ENCODE peak calls at places on chromosomes 12 and 14, in ten cellular contexts. One of them, this sample, is unnamed.

GRCh38 chr14:75247286-75247922 is 31.2 kb upstream of the FOS start:
- DNase-seq in sigmoid colon: no peak
- DNase-seq in lower leg skin: no peak
- DNase-seq in HCT116: no peak
- DNase-seq in tibial nerve: no peak
- DNase-seq in upper lobe of left lung: no peak
- DNase-seq in body of pancreas: no peak
- DNase-seq in NB4: no peak
- DNase-seq in ovary: no peak
- DNase-seq in H1: no peak
- DNase-seq in this sample: no peak

GRCh38 chr14:98210045-98210678 is 1061.8 kb downstream of the BCL11B start:
- DNase-seq in ovary: no peak
- DNase-seq in H1: no peak
- DNase-seq in upper lobe of left lung: peak
- DNase-seq in NB4: peak
- DNase-seq in sigmoid colon: no peak
- DNase-seq in body of pancreas: no peak
- DNase-seq in HCT116: no peak
- DNase-seq in lower leg skin: no peak
- DNase-seq in tibial nerve: no peak
- DNase-seq in this sample: no peak

GRCh38 chr14:66572836-66573235 is 64.9 kb downstream of the GPHN start:
- DNase-seq in NB4: no peak
- DNase-seq in tibial nerve: no peak
- DNase-seq in HCT116: no peak
- DNase-seq in ovary: no peak
- DNase-seq in lower leg skin: no peak
- DNase-seq in sigmoid colon: no peak
- DNase-seq in body of pancreas: no peak
- DNase-seq in H1: no peak
- DNase-seq in upper lobe of left lung: no peak
- DNase-seq in this sample: no peak

GRCh38 chr14:75941030-75941429 is 40.8 kb downstream of the TGFB3 start:
- DNase-seq in ovary: no peak
- DNase-seq in NB4: no peak
- DNase-seq in sigmoid colon: no peak
- DNase-seq in HCT116: no peak
- DNase-seq in H1: no peak
- DNase-seq in tibial nerve: no peak
- DNase-seq in upper lobe of left lung: no peak
- DNase-seq in body of pancreas: peak
- DNase-seq in lower leg skin: no peak
- DNase-seq in this sample: peak

GRCh38 chr12:12452326-12452725 is 95.4 kb downstream of the BORCS5 start:
- DNase-seq in HCT116: no peak
- DNase-seq in sigmoid colon: no peak
- DNase-seq in H1: no peak
- DNase-seq in lower leg skin: no peak
- DNase-seq in tibial nerve: no peak
- DNase-seq in body of pancreas: no peak
- DNase-seq in upper lobe of left lung: peak
- DNase-seq in NB4: no peak
- DNase-seq in ovary: no peak
- DNase-seq in this sample: no peak

GRCh38 chr14:69326611-69327010 is 66.7 kb downstream of the GALNT16 start:
- DNase-seq in upper lobe of left lung: no peak
- DNase-seq in lower leg skin: no peak
- DNase-seq in H1: no peak
- DNase-seq in NB4: no peak
- DNase-seq in ovary: no peak
- DNase-seq in body of pancreas: no peak
- DNase-seq in HCT116: no peak
- DNase-seq in tibial nerve: no peak
- DNase-seq in sigmoid colon: peak
- DNase-seq in this sample: no peak

GRCh38 chr14:100903672-100904185 is at the start of gene RTL1:
- DNase-seq in NB4: no peak
- DNase-seq in upper lobe of left lung: no peak
- DNase-seq in ovary: no peak
- DNase-seq in tibial nerve: no peak
- DNase-seq in body of pancreas: no peak
- DNase-seq in HCT116: no peak
- DNase-seq in H1: peak
- DNase-seq in sigmoid colon: peak
- DNase-seq in lower leg skin: no peak
- DNase-seq in this sample: no peak

GRCh38 chr12:58540480-58541299 is 379.6 kb downstream of the LRIG3 start:
- DNase-seq in H1: peak
- DNase-seq in tibial nerve: peak
- DNase-seq in ovary: peak
- DNase-seq in lower leg skin: peak
- DNase-seq in sigmoid colon: peak
- DNase-seq in HCT116: peak
- DNase-seq in body of pancreas: peak
- DNase-seq in NB4: peak
- DNase-seq in upper lobe of left lung: no peak
- DNase-seq in this sample: peak

GRCh38 chr12:109927622-109928021 is 27.5 kb downstream of the TCHP start:
- DNase-seq in ovary: no peak
- DNase-seq in upper lobe of left lung: no peak
- DNase-seq in body of pancreas: peak
- DNase-seq in NB4: peak
- DNase-seq in tibial nerve: no peak
- DNase-seq in sigmoid colon: no peak
- DNase-seq in H1: peak
- DNase-seq in lower leg skin: no peak
- DNase-seq in HCT116: peak
- DNase-seq in this sample: no peak

GRCh38 chr14:101476931-101477553 is 84.3 kb upstream of the DIO3 start:
- DNase-seq in upper lobe of left lung: peak
- DNase-seq in sigmoid colon: peak
- DNase-seq in ovary: no peak
- DNase-seq in tibial nerve: no peak
- DNase-seq in body of pancreas: peak
- DNase-seq in lower leg skin: no peak
- DNase-seq in NB4: peak
- DNase-seq in H1: peak
- DNase-seq in HCT116: peak
- DNase-seq in this sample: no peak

GRCh38 chr14:84527706-84528105 is 1002.2 kb upstream of the FLRT2 start:
- DNase-seq in upper lobe of left lung: no peak
- DNase-seq in NB4: no peak
- DNase-seq in tibial nerve: no peak
- DNase-seq in lower leg skin: no peak
- DNase-seq in ovary: no peak
- DNase-seq in HCT116: no peak
- DNase-seq in body of pancreas: no peak
- DNase-seq in H1: no peak
- DNase-seq in sigmoid colon: no peak
- DNase-seq in this sample: no peak

GRCh38 chr14:104114421-104115130 is 23.8 kb upstream of the KIF26A start:
- DNase-seq in sigmoid colon: no peak
- DNase-seq in HCT116: no peak
- DNase-seq in tibial nerve: no peak
- DNase-seq in body of pancreas: no peak
- DNase-seq in NB4: no peak
- DNase-seq in lower leg skin: no peak
- DNase-seq in H1: no peak
- DNase-seq in upper lobe of left lung: peak
- DNase-seq in ovary: no peak
- DNase-seq in this sample: no peak

GRCh38 chr12:19120795-19121194 is 8.7 kb upstream of the PLEKHA5 start:
- DNase-seq in sigmoid colon: no peak
- DNase-seq in HCT116: no peak
- DNase-seq in upper lobe of left lung: no peak
- DNase-seq in H1: no peak
- DNase-seq in NB4: no peak
- DNase-seq in ovary: no peak
- DNase-seq in body of pancreas: no peak
- DNase-seq in lower leg skin: no peak
- DNase-seq in tibial nerve: no peak
- DNase-seq in this sample: no peak

GRCh38 chr14:94879504-94879903 is 109.6 kb upstream of the GSC start:
- DNase-seq in body of pancreas: peak
- DNase-seq in sigmoid colon: no peak
- DNase-seq in ovary: no peak
- DNase-seq in lower leg skin: no peak
- DNase-seq in H1: no peak
- DNase-seq in upper lobe of left lung: no peak
- DNase-seq in NB4: no peak
- DNase-seq in tibial nerve: no peak
- DNase-seq in HCT116: no peak
- DNase-seq in this sample: no peak

GRCh38 chr14:24289649-24290283 is 9.8 kb downstream of the DHRS1 start:
- DNase-seq in ovary: no peak
- DNase-seq in NB4: no peak
- DNase-seq in lower leg skin: no peak
- DNase-seq in HCT116: no peak
- DNase-seq in tibial nerve: no peak
- DNase-seq in upper lobe of left lung: no peak
- DNase-seq in body of pancreas: no peak
- DNase-seq in sigmoid colon: no peak
- DNase-seq in H1: no peak
- DNase-seq in this sample: no peak

GRCh38 chr12:65294863-65295262 is 16.4 kb downstream of the MSRB3 start:
- DNase-seq in H1: no peak
- DNase-seq in NB4: no peak
- DNase-seq in upper lobe of left lung: no peak
- DNase-seq in HCT116: no peak
- DNase-seq in lower leg skin: no peak
- DNase-seq in tibial nerve: no peak
- DNase-seq in sigmoid colon: no peak
- DNase-seq in ovary: no peak
- DNase-seq in body of pancreas: no peak
- DNase-seq in this sample: no peak

GRCh38 chr12:65778268-65779090 is 45.8 kb upstream of the HMGA2 start:
- DNase-seq in tibial nerve: no peak
- DNase-seq in lower leg skin: no peak
- DNase-seq in upper lobe of left lung: no peak
- DNase-seq in NB4: no peak
- DNase-seq in ovary: no peak
- DNase-seq in HCT116: no peak
- DNase-seq in sigmoid colon: no peak
- DNase-seq in body of pancreas: no peak
- DNase-seq in H1: no peak
- DNase-seq in this sample: no peak

GRCh38 chr12:124713436-124714082 is 146.1 kb upstream of the NCOR2 start:
- DNase-seq in sigmoid colon: peak
- DNase-seq in tibial nerve: peak
- DNase-seq in HCT116: no peak
- DNase-seq in lower leg skin: peak
- DNase-seq in ovary: no peak
- DNase-seq in upper lobe of left lung: peak
- DNase-seq in body of pancreas: peak
- DNase-seq in NB4: peak
- DNase-seq in H1: no peak
- DNase-seq in this sample: no peak
- TF ChIP-seq POLR2A in sigmoid colon: no peak
- TF ChIP-seq POLR2A in tibial nerve: peak
- TF ChIP-seq POLR2A in HCT116: no peak
- TF ChIP-seq POLR2A in lower leg skin: no peak
- TF ChIP-seq POLR2A in ovary: no peak
- TF ChIP-seq POLR2A in upper lobe of left lung: peak
- TF ChIP-seq POLR2A in body of pancreas: no peak
- TF ChIP-seq POLR2A in NB4: no peak
- TF ChIP-seq POLR2A in H1: no peak
- TF ChIP-seq POLR2A in this sample: peak

GRCh38 chr12:42364692-42365091 is 38.7 kb downstream of the PPHLN1 start:
- DNase-seq in lower leg skin: no peak
- DNase-seq in ovary: no peak
- DNase-seq in upper lobe of left lung: no peak
- DNase-seq in body of pancreas: no peak
- DNase-seq in sigmoid colon: no peak
- DNase-seq in H1: no peak
- DNase-seq in NB4: no peak
- DNase-seq in HCT116: no peak
- DNase-seq in tibial nerve: no peak
- DNase-seq in this sample: no peak
- TF ChIP-seq CTCF in lower leg skin: no peak
- TF ChIP-seq CTCF in ovary: no peak
- TF ChIP-seq CTCF in upper lobe of left lung: no peak
- TF ChIP-seq CTCF in body of pancreas: no peak
- TF ChIP-seq CTCF in sigmoid colon: no peak
- TF ChIP-seq CTCF in H1: peak
- TF ChIP-seq CTCF in NB4: no peak
- TF ChIP-seq CTCF in HCT116: no peak
- TF ChIP-seq CTCF in tibial nerve: no peak
- TF ChIP-seq CTCF in this sample: no peak

GRCh38 chr14:60722836-60723217 is 1.3 kb downstream of the SIX4 start:
- DNase-seq in ovary: no peak
- DNase-seq in tibial nerve: no peak
- DNase-seq in H1: no peak
- DNase-seq in sigmoid colon: no peak
- DNase-seq in upper lobe of left lung: no peak
- DNase-seq in HCT116: no peak
- DNase-seq in lower leg skin: no peak
- DNase-seq in body of pancreas: peak
- DNase-seq in NB4: no peak
- DNase-seq in this sample: peak

GRCh38 chr14:60721331-60722162 is 2.6 kb downstream of the SIX4 start:
- DNase-seq in sigmoid colon: peak
- DNase-seq in H1: peak
- DNase-seq in tibial nerve: no peak
- DNase-seq in NB4: peak
- DNase-seq in body of pancreas: peak
- DNase-seq in lower leg skin: no peak
- DNase-seq in upper lobe of left lung: peak
- DNase-seq in HCT116: peak
- DNase-seq in ovary: peak
- DNase-seq in this sample: peak

GRCh38 chr14:60724080-60724618 is at the start of gene SIX4:
- DNase-seq in HCT116: peak
- DNase-seq in body of pancreas: peak
- DNase-seq in lower leg skin: peak
- DNase-seq in tibial nerve: peak
- DNase-seq in sigmoid colon: peak
- DNase-seq in upper lobe of left lung: peak
- DNase-seq in H1: peak
- DNase-seq in ovary: peak
- DNase-seq in NB4: peak
- DNase-seq in this sample: peak

GRCh38 chr14:60722163-60722835 is 1.9 kb downstream of the SIX4 start:
- DNase-seq in lower leg skin: no peak
- DNase-seq in upper lobe of left lung: peak
- DNase-seq in body of pancreas: peak
- DNase-seq in H1: peak
- DNase-seq in tibial nerve: no peak
- DNase-seq in ovary: peak
- DNase-seq in HCT116: no peak
- DNase-seq in sigmoid colon: no peak
- DNase-seq in NB4: peak
- DNase-seq in this sample: peak

GRCh38 chr14:60723218-60724079 is 702 bp downstream of the SIX4 start:
- DNase-seq in H1: peak
- DNase-seq in lower leg skin: no peak
- DNase-seq in NB4: peak
- DNase-seq in ovary: peak
- DNase-seq in sigmoid colon: peak
- DNase-seq in upper lobe of left lung: peak
- DNase-seq in body of pancreas: peak
- DNase-seq in HCT116: no peak
- DNase-seq in tibial nerve: no peak
- DNase-seq in this sample: peak
- TF ChIP-seq POLR2A in H1: no peak
- TF ChIP-seq POLR2A in lower leg skin: no peak
- TF ChIP-seq POLR2A in NB4: no peak
- TF ChIP-seq POLR2A in ovary: no peak
- TF ChIP-seq POLR2A in sigmoid colon: no peak
- TF ChIP-seq POLR2A in upper lobe of left lung: no peak
- TF ChIP-seq POLR2A in body of pancreas: no peak
- TF ChIP-seq POLR2A in HCT116: no peak
- TF ChIP-seq POLR2A in tibial nerve: no peak
- TF ChIP-seq POLR2A in this sample: peak

GRCh38 chr12:113002155-113002554 is 23.8 kb downstream of the OAS2 start:
- DNase-seq in ovary: no peak
- DNase-seq in body of pancreas: peak
- DNase-seq in H1: no peak
- DNase-seq in sigmoid colon: no peak
- DNase-seq in NB4: peak
- DNase-seq in lower leg skin: no peak
- DNase-seq in HCT116: peak
- DNase-seq in upper lobe of left lung: no peak
- DNase-seq in tibial nerve: no peak
- DNase-seq in this sample: no peak
- TF ChIP-seq CTCF in ovary: no peak
- TF ChIP-seq CTCF in body of pancreas: peak
- TF ChIP-seq CTCF in H1: no peak
- TF ChIP-seq CTCF in sigmoid colon: no peak
- TF ChIP-seq CTCF in NB4: peak
- TF ChIP-seq CTCF in lower leg skin: no peak
- TF ChIP-seq CTCF in HCT116: no peak
- TF ChIP-seq CTCF in upper lobe of left lung: no peak
- TF ChIP-seq CTCF in tibial nerve: no peak
- TF ChIP-seq CTCF in this sample: no peak

This sample was measured in gastrocnemius medialis.